ENCODE peak calls at places on chromosome 12, in four cellular contexts. R, B, A and N are unnamed samples.

GRCh38 chr12:64890873-64891468 is 66.5 kb downstream of the TBC1D30 start:
- DNase-seq in R (peak; percentile 58), B (peak; percentile 45), A (no peak), N (no peak)

GRCh38 chr12:117119592-117120198 is 20.5 kb upstream of the TESC start:
- DNase-seq in A (peak; percentile 60), B (peak; percentile 75), R (peak; percentile 4), N (no peak)

GRCh38 chr12:46450279-46450748 is 77.7 kb upstream of the SLC38A2 start:
- DNase-seq in R (peak; percentile 12), B (no peak), A (peak; percentile 97), N (peak; percentile 59)

GRCh38 chr12:18139989-18140596 is 50.1 kb upstream of the RERGL start:
- DNase-seq in R (no peak), A (no peak), B (peak; percentile 69), N (no peak)

GRCh38 chr12:122891661-122892525 is 4.0 kb downstream of the VPS37B start:
- DNase-seq in R (no peak), A (no peak), B (no peak), N (no peak)

GRCh38 chr12:42144174-42144423 is 575 bp downstream of the GXYLT1 start:
- DNase-seq in R (no peak), A (no peak), B (no peak), N (no peak)

GRCh38 chr12:52495385-52495784 is 2.3 kb upstream of the KRT6A start:
- DNase-seq in B (peak; percentile 54), R (peak; percentile 63), A (no peak), N (no peak)

GRCh38 chr12:113899844-113900471 is 66.2 kb downstream of the RBM19 start:
- DNase-seq in B (peak; percentile 46), R (peak; percentile 64), A (peak; percentile 60), N (no peak)

GRCh38 chr12:108832730-108833354 is 24.5 kb downstream of the SSH1 start:
- DNase-seq in A (no peak), R (no peak), B (no peak), N (no peak)